ENCODE peak calls at places on chromosomes 6 and 20, in six cellular contexts. One of them, this sample, is unnamed.

GRCh38 chr20:313948-314347 is 11.4 kb upstream of the SOX12 start:
- DNase-seq in K562: no peak
- DNase-seq in sigmoid colon: no peak
- DNase-seq in H1: no peak
- DNase-seq in GM12878: no peak
- DNase-seq in transverse colon: no peak
- DNase-seq in this sample: no peak

GRCh38 chr6:151021878-151022277 is 156.4 kb downstream of the MTHFD1L start:
- DNase-seq in K562: no peak
- DNase-seq in sigmoid colon: no peak
- DNase-seq in H1: no peak
- DNase-seq in GM12878: no peak
- DNase-seq in transverse colon: no peak
- DNase-seq in this sample: no peak

GRCh38 chr6:147321260-147321659 is 117.0 kb downstream of the STXBP5 start:
- DNase-seq in K562: no peak
- DNase-seq in sigmoid colon: no peak
- DNase-seq in H1: no peak
- DNase-seq in GM12878: no peak
- DNase-seq in transverse colon: no peak
- DNase-seq in this sample: no peak

GRCh38 chr6:165456327-165456726 is 146.9 kb upstream of the C6orf118 start:
- DNase-seq in K562: no peak
- DNase-seq in sigmoid colon: no peak
- DNase-seq in H1: no peak
- DNase-seq in GM12878: no peak
- DNase-seq in transverse colon: no peak
- DNase-seq in this sample: no peak

GRCh38 chr6:108952776-108953486 is 104.7 kb downstream of the ARMC2 start:
- DNase-seq in K562: no peak
- DNase-seq in sigmoid colon: peak
- DNase-seq in H1: no peak
- DNase-seq in GM12878: no peak
- DNase-seq in transverse colon: no peak
- DNase-seq in this sample: peak

GRCh38 chr6:154448448-154449096 is 61.9 kb downstream of the CNKSR3 start:
- DNase-seq in K562: no peak
- DNase-seq in sigmoid colon: peak
- DNase-seq in H1: no peak
- DNase-seq in GM12878: no peak
- DNase-seq in transverse colon: peak
- DNase-seq in this sample: no peak

GRCh38 chr6:46491201-46491788 is at the start of gene RCAN2:
- DNase-seq in K562: no peak
- DNase-seq in sigmoid colon: peak
- DNase-seq in H1: peak
- DNase-seq in GM12878: no peak
- DNase-seq in transverse colon: peak
- DNase-seq in this sample: peak

GRCh38 chr20:63130654-63131577 is 85.0 kb downstream of the YTHDF1 start:
- DNase-seq in K562: no peak
- DNase-seq in sigmoid colon: peak
- DNase-seq in H1: no peak
- DNase-seq in GM12878: no peak
- DNase-seq in transverse colon: no peak
- DNase-seq in this sample: peak

GRCh38 chr6:48825501-48826317 is 637.3 kb downstream of the MMUT start:
- DNase-seq in K562: no peak
- DNase-seq in sigmoid colon: no peak
- DNase-seq in H1: no peak
- DNase-seq in GM12878: no peak
- DNase-seq in transverse colon: no peak
- DNase-seq in this sample: no peak

GRCh38 chr20:15835811-15836210 is 737.4 kb downstream of the KIF16B start:
- DNase-seq in K562: no peak
- DNase-seq in sigmoid colon: no peak
- DNase-seq in H1: no peak
- DNase-seq in GM12878: no peak
- DNase-seq in transverse colon: no peak
- DNase-seq in this sample: no peak

GRCh38 chr6:146287691-146288369 is 255.8 kb upstream of the RAB32 start:
- DNase-seq in K562: no peak
- DNase-seq in sigmoid colon: no peak
- DNase-seq in H1: no peak
- DNase-seq in GM12878: no peak
- DNase-seq in transverse colon: no peak
- DNase-seq in this sample: no peak

GRCh38 chr6:162572240-162572639 is 155.3 kb downstream of the PRKN start:
- DNase-seq in K562: no peak
- DNase-seq in sigmoid colon: no peak
- DNase-seq in H1: no peak
- DNase-seq in GM12878: no peak
- DNase-seq in transverse colon: no peak
- DNase-seq in this sample: no peak
- TF ChIP-seq EP300 in K562: no peak
- TF ChIP-seq EP300 in sigmoid colon: no peak
- TF ChIP-seq EP300 in H1: no peak
- TF ChIP-seq EP300 in GM12878: no peak
- TF ChIP-seq EP300 in transverse colon: no peak
- TF ChIP-seq EP300 in this sample: no peak

DNA sequence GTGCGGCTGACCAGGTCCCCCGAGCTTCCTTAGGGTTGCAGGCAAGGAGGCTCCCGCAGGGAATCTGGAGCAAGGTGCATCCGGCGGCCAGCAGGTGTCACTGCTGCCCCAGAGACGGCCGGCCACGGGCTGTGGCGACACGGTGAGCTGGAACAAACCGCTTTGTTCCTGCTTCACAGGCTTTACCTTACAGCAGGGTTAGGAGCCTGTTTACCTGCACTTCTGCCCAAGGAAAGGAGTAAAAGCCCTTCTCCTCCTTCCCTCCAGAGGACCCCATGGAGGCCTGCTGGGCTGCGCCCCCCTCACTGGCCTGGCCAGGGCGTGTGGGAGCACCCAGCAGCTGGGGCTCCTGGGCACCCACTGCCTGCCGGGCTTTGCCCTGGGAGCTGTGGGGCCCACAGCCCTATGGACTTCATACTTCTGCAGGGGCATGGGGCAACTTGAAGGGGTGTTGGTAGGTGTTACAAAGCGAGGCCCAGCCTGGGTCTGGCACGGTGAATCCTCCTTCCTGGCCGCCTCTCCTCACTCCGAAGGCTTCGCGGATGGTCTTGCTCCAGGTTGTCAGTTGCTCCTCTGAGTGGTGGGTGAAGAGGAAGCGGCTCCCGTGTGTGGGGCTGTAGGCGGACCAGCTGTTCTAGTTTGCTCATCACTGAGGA is 88.4 kb downstream of the CDC5L start:
- DNase-seq in K562: peak
- DNase-seq in sigmoid colon: peak
- DNase-seq in H1: peak
- DNase-seq in GM12878: no peak
- DNase-seq in transverse colon: peak
- DNase-seq in this sample: peak
- TF ChIP-seq POLR2AphosphoS5 in K562: no peak
- TF ChIP-seq POLR2AphosphoS5 in sigmoid colon: no peak
- TF ChIP-seq POLR2AphosphoS5 in H1: peak
- TF ChIP-seq POLR2AphosphoS5 in GM12878: no peak
- TF ChIP-seq POLR2AphosphoS5 in transverse colon: no peak
- TF ChIP-seq POLR2AphosphoS5 in this sample: no peak

GRCh38 chr6:81774542-81774941 is 22.1 kb upstream of the TENT5A start:
- DNase-seq in K562: no peak
- DNase-seq in sigmoid colon: no peak
- DNase-seq in H1: no peak
- DNase-seq in GM12878: no peak
- DNase-seq in transverse colon: no peak
- DNase-seq in this sample: no peak
- TF ChIP-seq EP300 in K562: no peak
- TF ChIP-seq EP300 in sigmoid colon: no peak
- TF ChIP-seq EP300 in H1: no peak
- TF ChIP-seq EP300 in GM12878: no peak
- TF ChIP-seq EP300 in transverse colon: no peak
- TF ChIP-seq EP300 in this sample: no peak

GRCh38 chr6:44057238-44057930 is 69.9 kb downstream of the MRPL14 start:
- DNase-seq in K562: no peak
- DNase-seq in sigmoid colon: no peak
- DNase-seq in H1: no peak
- DNase-seq in GM12878: no peak
- DNase-seq in transverse colon: no peak
- DNase-seq in this sample: no peak

GRCh38 chr6:44060622-44061374 is 66.5 kb downstream of the MRPL14 start:
- DNase-seq in K562: no peak
- DNase-seq in sigmoid colon: no peak
- DNase-seq in H1: no peak
- DNase-seq in GM12878: no peak
- DNase-seq in transverse colon: no peak
- DNase-seq in this sample: no peak

GRCh38 chr6:44059359-44060342 is 67.6 kb downstream of the MRPL14 start:
- DNase-seq in K562: peak
- DNase-seq in sigmoid colon: no peak
- DNase-seq in H1: no peak
- DNase-seq in GM12878: no peak
- DNase-seq in transverse colon: no peak
- DNase-seq in this sample: no peak

GRCh38 chr6:44057931-44058616 is 69.2 kb downstream of the MRPL14 start:
- DNase-seq in K562: peak
- DNase-seq in sigmoid colon: no peak
- DNase-seq in H1: no peak
- DNase-seq in GM12878: no peak
- DNase-seq in transverse colon: no peak
- DNase-seq in this sample: no peak

DNA sequence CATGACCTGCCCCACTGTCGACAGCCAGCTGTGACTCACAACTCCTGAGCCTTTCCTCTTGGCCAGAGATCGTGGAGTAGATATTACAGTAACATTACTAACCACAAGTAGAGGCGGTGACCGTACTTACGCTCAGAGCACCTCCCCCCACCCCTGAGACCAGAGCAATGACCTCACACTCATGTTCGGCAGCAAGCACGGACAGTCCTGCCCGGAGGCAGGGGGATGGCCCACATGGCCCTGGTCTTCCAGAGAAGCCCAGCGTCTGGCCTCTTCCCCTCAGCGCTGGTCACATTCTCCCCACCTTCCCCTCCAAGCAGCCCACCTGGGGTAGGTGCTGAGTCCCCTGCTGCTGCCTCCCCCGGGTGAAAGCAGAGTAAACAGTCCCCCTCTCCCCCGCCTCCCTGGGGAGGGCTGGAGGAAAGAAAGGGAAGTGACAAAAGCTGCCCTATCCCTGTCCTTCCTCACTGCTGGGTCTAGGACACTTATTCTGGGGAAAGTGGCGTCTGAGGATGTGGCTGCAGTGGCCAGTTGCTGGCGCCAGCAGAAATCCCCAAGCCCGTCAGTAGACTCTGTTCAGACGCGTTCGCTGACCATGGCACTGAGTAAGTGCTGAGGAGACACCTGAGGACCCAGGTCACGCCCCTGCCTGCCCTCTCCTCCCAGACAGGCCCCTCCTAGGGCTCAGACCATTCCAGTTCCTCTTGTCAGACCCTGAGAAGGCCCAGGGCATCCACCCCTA is 68.5 kb downstream of the MRPL14 start:
- DNase-seq in K562: peak
- DNase-seq in sigmoid colon: peak
- DNase-seq in H1: no peak
- DNase-seq in GM12878: no peak
- DNase-seq in transverse colon: peak
- DNase-seq in this sample: peak
- TF ChIP-seq POLR2AphosphoS5 in K562: peak
- TF ChIP-seq POLR2AphosphoS5 in sigmoid colon: no peak
- TF ChIP-seq POLR2AphosphoS5 in H1: no peak
- TF ChIP-seq POLR2AphosphoS5 in GM12878: no peak
- TF ChIP-seq POLR2AphosphoS5 in transverse colon: no peak
- TF ChIP-seq POLR2AphosphoS5 in this sample: peak